ENCODE peak calls at places on chromosomes 6 and 20, in eight cellular contexts. P is GM12891, Z is Peyer's patch, H is breast epithelium, O is body of pancreas, W is uterus, I is esophagus muscularis mucosa, C is heart left ventricle. K is an unnamed sample.

GRCh38 chr6:1498491-1499113 is 109.2 kb downstream of the FOXF2 start:
- DNase-seq in P (no peak), Z (no peak), H (no peak), O (no peak), W (no peak), I (no peak), C (no peak), K (no peak)

GRCh38 chr20:58650181-58650775 is 805 bp upstream of the STX16 start:
- DNase-seq in P (peak), Z (peak), H (no peak), O (no peak), W (no peak), I (peak), C (peak), K (no peak)

GRCh38 chr6:43495409-43495941 is 14.7 kb downstream of the LRRC73 start:
- DNase-seq in P (no peak), Z (no peak), H (no peak), O (no peak), W (no peak), I (no peak), C (no peak), K (no peak)

GRCh38 chr6:75935473-75935793 is 137.0 kb downstream of the IMPG1 start:
- DNase-seq in P (no peak), Z (no peak), H (no peak), O (no peak), W (no peak), I (no peak), C (no peak), K (no peak)

GRCh38 chr6:88871498-88871897 is 91.9 kb downstream of the RNGTT start:
- DNase-seq in P (no peak), Z (no peak), H (no peak), O (no peak), W (no peak), I (no peak), C (no peak), K (no peak)

GRCh38 chr20:16222859-16223411 is 350.3 kb downstream of the KIF16B start:
- DNase-seq in P (no peak), Z (no peak), H (no peak), O (no peak), W (no peak), I (no peak), C (no peak), K (no peak)

GRCh38 chr6:4059115-4059777 is 19.7 kb downstream of the FAM217A start:
- DNase-seq in P (no peak), Z (peak), H (no peak), O (peak), W (no peak), I (no peak), C (no peak), K (peak)

GRCh38 chr6:37507690-37508421 is 8.2 kb upstream of the CCDC167 start:
- DNase-seq in P (no peak), Z (no peak), H (no peak), O (no peak), W (no peak), I (no peak), C (no peak), K (no peak)

GRCh38 chr6:130613176-130613575 is 214.0 kb upstream of the SMLR1 start:
- DNase-seq in P (no peak), Z (no peak), H (no peak), O (no peak), W (no peak), I (no peak), C (no peak), K (no peak)

DNA sequence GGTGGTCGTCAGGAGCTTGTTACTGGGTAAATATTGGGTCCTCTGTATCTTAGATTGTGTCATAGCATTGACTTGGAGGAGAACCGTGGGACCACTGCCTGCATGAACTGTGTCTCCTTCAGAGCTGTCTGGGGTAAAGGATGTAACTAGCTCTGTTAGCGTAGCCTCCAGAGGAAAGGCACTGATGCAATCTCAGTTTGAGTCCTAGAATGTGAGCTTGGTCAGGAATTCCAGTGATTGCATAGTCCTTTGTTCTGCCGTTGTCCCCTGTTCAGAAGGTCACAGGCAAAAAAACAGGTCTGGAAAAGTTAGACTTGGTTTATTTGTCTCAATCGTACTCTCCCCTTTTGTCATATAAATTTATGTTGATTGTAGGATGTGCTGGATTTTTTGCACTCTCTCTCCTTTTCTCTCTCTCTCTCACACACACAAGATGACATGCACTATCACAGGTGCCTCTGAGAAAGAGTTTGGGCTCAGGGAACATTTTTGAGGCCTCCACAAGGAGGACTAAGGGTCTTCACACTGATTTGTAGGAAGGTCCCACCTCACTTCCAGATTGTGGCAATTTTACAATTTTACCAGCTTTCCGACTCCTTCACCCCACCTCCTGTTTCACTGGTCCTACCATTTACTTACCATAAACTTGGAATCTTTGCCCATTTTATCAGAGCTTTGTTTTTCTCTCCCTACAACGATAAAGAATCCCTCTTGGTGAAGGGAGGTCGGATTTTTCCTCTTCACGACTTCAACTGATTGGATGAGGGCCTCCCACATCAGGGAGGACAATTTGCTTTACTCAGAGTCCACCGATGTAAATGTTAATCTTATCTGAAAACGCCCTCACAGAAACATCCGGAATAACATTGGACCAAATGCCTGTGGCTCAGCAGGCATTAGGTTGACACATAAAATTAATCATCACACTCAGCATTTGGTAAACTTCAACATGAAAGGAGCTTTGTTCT is 7.0 kb upstream of the DACT2 start:
- DNase-seq in P (no peak), Z (no peak), H (no peak), O (peak), W (no peak), I (no peak), C (no peak), K (no peak)
- TF ChIP-seq POLR2A in P (no peak), Z (no peak), H (no peak), O (no peak), W (no peak), I (no peak), C (no peak), K (no peak)

GRCh38 chr6:33841070-33841469 is 37.3 kb upstream of the MLN start:
- DNase-seq in P (no peak), Z (no peak), H (no peak), O (no peak), W (no peak), I (no peak), C (no peak), K (no peak)

GRCh38 chr6:33839399-33840063 is 35.7 kb upstream of the MLN start:
- DNase-seq in P (no peak), Z (no peak), H (no peak), O (no peak), W (no peak), I (no peak), C (no peak), K (no peak)

GRCh38 chr6:33838979-33839378 is 35.2 kb upstream of the MLN start:
- DNase-seq in P (no peak), Z (no peak), H (no peak), O (no peak), W (no peak), I (no peak), C (no peak), K (no peak)

GRCh38 chr6:33841868-33842267 is 38.1 kb upstream of the MLN start:
- DNase-seq in P (no peak), Z (no peak), H (no peak), O (no peak), W (no peak), I (no peak), C (no peak), K (no peak)

DNA sequence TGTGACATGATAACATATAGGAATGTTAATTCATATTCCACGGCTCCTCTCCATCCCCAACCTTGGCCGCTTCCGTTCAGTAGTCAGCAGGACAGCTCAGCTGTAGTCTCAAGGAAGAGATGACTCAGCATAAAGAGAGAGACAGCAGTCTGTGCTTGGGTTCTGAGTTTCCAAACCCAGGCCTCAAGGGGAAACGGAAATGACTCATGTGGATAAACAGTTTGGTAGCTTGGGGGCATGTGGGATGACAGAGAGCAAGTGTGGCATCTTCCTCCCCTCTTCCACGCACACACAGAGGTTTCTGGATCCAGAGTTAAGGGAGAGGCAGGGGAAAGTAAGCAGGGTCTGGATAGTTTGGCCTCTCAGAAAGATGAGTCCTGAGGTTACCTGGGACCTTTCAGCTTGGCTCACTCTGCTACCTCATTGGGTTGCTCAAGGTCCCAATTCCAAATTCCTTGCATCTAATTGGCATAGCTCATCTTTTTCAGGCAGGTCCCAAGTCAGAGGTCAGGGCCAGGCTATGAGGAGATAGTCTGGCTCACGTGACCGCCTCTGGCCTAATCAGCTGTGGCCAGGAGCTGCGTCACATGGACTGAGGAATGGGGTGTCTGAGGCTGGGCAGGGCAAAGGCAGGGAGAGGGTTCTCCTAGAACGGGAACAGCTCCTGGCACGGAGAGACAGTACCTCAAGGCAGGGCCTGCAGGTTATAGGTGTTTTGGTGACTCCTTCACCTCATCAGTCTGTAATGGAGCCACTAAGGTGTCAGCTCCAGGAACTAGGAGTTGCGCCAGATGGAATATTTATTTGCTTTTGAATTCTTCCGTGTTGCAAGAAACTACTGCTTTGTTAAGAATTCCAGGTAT is 36.5 kb upstream of the MLN start:
- DNase-seq in P (peak), Z (peak), H (peak), O (peak), W (peak), I (no peak), C (peak), K (peak)
- TF ChIP-seq POLR2A in P (no peak), Z (no peak), H (no peak), O (no peak), W (no peak), I (no peak), C (no peak), K (peak)

GRCh38 chr20:34516038-34516873 is at the start of gene DYNLRB1:
- DNase-seq in P (peak), Z (peak), H (peak), O (peak), W (peak), I (peak), C (peak), K (peak)
- TF ChIP-seq POLR2A in P (peak), Z (peak), H (peak), O (peak), W (peak), I (peak), C (no peak), K (peak)

GRCh38 chr20:35007891-35008290 is 52.2 kb downstream of the MYH7B start:
- DNase-seq in P (no peak), Z (peak), H (no peak), O (no peak), W (peak), I (no peak), C (no peak), K (no peak)
- TF ChIP-seq POLR2A in P (no peak), Z (no peak), H (no peak), O (no peak), W (no peak), I (no peak), C (no peak), K (no peak)

GRCh38 chr6:5260661-5261544 is at the start of the genes FARS2 and LYRM4:
- DNase-seq in P (peak), Z (peak), H (peak), O (peak), W (peak), I (peak), C (peak), K (peak)
- TF ChIP-seq POLR2A in P (peak), Z (peak), H (no peak), O (peak), W (peak), I (no peak), C (no peak), K (peak)

GRCh38 chr6:47651505-47651944 is 46.9 kb upstream of the ADGRF4 start:
- DNase-seq in P (no peak), Z (no peak), H (no peak), O (no peak), W (no peak), I (no peak), C (no peak), K (peak)
- TF ChIP-seq POLR2A in P (no peak), Z (no peak), H (no peak), O (no peak), W (no peak), I (no peak), C (no peak), K (no peak)

GRCh38 chr6:28225056-28225834 is at the start of gene ZSCAN9:
- DNase-seq in P (peak), Z (peak), H (peak), O (peak), W (peak), I (peak), C (peak), K (peak)
- TF ChIP-seq POLR2A in P (peak), Z (no peak), H (no peak), O (peak), W (no peak), I (no peak), C (no peak), K (peak)

GRCh38 chr6:111899531-111899930 is 26.3 kb upstream of the FYN start:
- DNase-seq in P (no peak), Z (no peak), H (no peak), O (no peak), W (no peak), I (no peak), C (no peak), K (no peak)
- TF ChIP-seq POLR2A in P (no peak), Z (no peak), H (no peak), O (no peak), W (no peak), I (no peak), C (no peak), K (no peak)

GRCh38 chr6:77021778-77022177 is 441.5 kb downstream of the HTR1B start:
- DNase-seq in P (no peak), Z (no peak), H (no peak), O (no peak), W (no peak), I (no peak), C (no peak), K (no peak)

GRCh38 chr6:77015350-77015749 is 447.9 kb downstream of the HTR1B start:
- DNase-seq in P (no peak), Z (no peak), H (no peak), O (no peak), W (no peak), I (no peak), C (no peak), K (no peak)

GRCh38 chr6:77021232-77021631 is 442.1 kb downstream of the HTR1B start:
- DNase-seq in P (no peak), Z (no peak), H (no peak), O (no peak), W (no peak), I (no peak), C (no peak), K (no peak)

GRCh38 chr6:77017537-77017936 is 445.8 kb downstream of the HTR1B start:
- DNase-seq in P (no peak), Z (no peak), H (no peak), O (no peak), W (no peak), I (no peak), C (no peak), K (no peak)

GRCh38 chr6:77019081-77019480 is 444.2 kb downstream of the HTR1B start:
- DNase-seq in P (no peak), Z (no peak), H (no peak), O (no peak), W (no peak), I (no peak), C (no peak), K (no peak)
- TF ChIP-seq POLR2A in P (no peak), Z (no peak), H (no peak), O (no peak), W (no peak), I (no peak), C (no peak), K (no peak)

K was measured in H54.